ENCODE peak calls at places on chromosomes 7 and 10, in five cellular contexts. D, K, F, E and H are unnamed samples.
A peak's percentile ranks its signal among the peaks of the same experiment; 100 is the strongest.

GRCh38 chr7:10940748-10941358 is 32.8 kb upstream of the PHF14 start:
- DNase-seq in D (no peak), K (no peak), F (no peak), E (peak; percentile 14), H (peak; percentile 15)

GRCh38 chr7:142383826-142384507 is 126.1 kb upstream of the PRSS58 start:
- DNase-seq in D (no peak), K (no peak), F (no peak), E (no peak), H (no peak)

GRCh38 chr7:82481499-82482097 is 38.0 kb upstream of the CACNA2D1 start:
- DNase-seq in D (no peak), K (peak; percentile 31), F (peak; percentile 12), E (no peak), H (no peak)

GRCh38 chr10:58830748-58831147 is 318.1 kb downstream of the BICC1 start:
- DNase-seq in D (no peak), K (no peak), F (no peak), E (no peak), H (no peak)

GRCh38 chr10:78350286-78350685 is 316.6 kb downstream of the RPS24 start:
- DNase-seq in D (peak; percentile 6), K (no peak), F (no peak), E (no peak), H (no peak)

GRCh38 chr7:141974831-141975230 is 1.3 kb upstream of the TAS2R38 start:
- DNase-seq in D (no peak), K (peak; percentile 63), F (peak; percentile 28), E (peak; percentile 34), H (peak; percentile 3)

GRCh38 chr7:100719523-100720319 is 547 bp upstream of the EPO start:
- DNase-seq in D (no peak), K (peak; percentile 64), F (no peak), E (peak; percentile 40), H (no peak)

GRCh38 chr7:45985902-45986301 is 64.8 kb upstream of the IGFBP3 start:
- DNase-seq in D (no peak), K (peak; percentile 52), F (no peak), E (no peak), H (no peak)

GRCh38 chr10:66215005-66215404 is 710.8 kb upstream of the LRRTM3 start:
- DNase-seq in D (no peak), K (peak; percentile 11), F (no peak), E (no peak), H (no peak)

GRCh38 chr7:46630031-46630430 is 709.0 kb upstream of the IGFBP3 start:
- DNase-seq in D (no peak), K (no peak), F (no peak), E (no peak), H (no peak)

GRCh38 chr7:55965805-55966421 is 1.5 kb downstream of the NIPSNAP2 start:
- DNase-seq in D (no peak), K (no peak), F (no peak), E (no peak), H (no peak)

GRCh38 chr10:127450644-127451043 is 98.5 kb upstream of the NPS start:
- DNase-seq in D (peak; percentile 72), K (no peak), F (no peak), E (no peak), H (no peak)

GRCh38 chr10:3398825-3399646 is 226.5 kb upstream of the PITRM1 start:
- DNase-seq in D (peak; percentile 48), K (no peak), F (no peak), E (no peak), H (no peak)

GRCh38 chr10:74586088-74586585 is 240.3 kb upstream of the KAT6B start:
- DNase-seq in D (no peak), K (peak; percentile 13), F (no peak), E (no peak), H (peak; percentile 27)

GRCh38 chr7:141231018-141231792 is 157.3 kb downstream of the TMEM178B start:
- DNase-seq in D (no peak), K (peak; percentile 50), F (peak; percentile 21), E (no peak), H (no peak)

GRCh38 chr10:89503151-89503550 is 32.2 kb downstream of the SLC16A12 start:
- DNase-seq in D (no peak), K (no peak), F (no peak), E (no peak), H (no peak)
- H3K27ac ChIP-seq in D (no peak overlapping the region), K (no peak overlapping the region), F (no peak overlapping the region), E (no peak overlapping the region), H (no peak overlapping the region)

GRCh38 chr10:6136215-6137201 is 47.7 kb downstream of the RBM17 start:
- DNase-seq in D (no peak), K (no peak), F (no peak), E (no peak), H (no peak)
- TF ChIP-seq CTCF in D (no peak), K (no peak), F (no peak), E (no peak), H (no peak)

DNA sequence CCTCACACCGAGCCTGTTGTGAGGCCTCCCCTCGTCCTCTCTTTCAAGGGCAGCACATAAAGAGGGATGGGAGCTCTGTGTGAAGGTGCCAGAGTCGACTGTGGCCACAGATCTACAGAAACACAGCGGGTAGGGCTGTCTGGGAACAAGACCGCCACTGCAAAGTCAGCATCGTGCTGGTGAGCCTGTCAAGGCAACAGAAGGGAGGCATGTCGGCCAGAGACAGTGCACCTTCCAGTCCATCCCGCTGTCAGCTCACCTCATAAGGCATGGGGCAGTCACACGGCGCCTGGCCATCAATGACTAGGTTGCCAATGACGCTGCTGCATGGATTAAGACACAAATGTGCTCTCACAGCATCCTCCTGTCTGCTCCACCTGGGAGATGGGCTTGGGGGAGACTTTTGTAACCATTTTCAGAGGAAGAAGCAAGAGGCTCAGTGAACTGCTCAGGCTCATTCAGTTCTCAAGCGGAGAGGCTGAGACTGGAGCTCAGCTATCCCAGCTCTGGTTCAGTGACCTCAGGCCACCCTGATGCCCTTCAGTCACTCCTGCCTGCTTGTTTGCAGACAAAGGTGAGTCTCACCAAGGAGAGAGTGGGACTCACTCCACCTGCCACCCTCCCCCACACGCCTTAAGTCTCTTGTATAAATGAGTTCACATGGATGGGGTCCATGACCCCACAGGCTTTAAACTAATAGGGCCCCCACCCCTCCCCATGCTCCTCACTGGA is 125.5 kb downstream of the SORBS1 start:
- DNase-seq in D (no peak), K (no peak), F (no peak), E (no peak), H (no peak)
- H3K27ac ChIP-seq in D (peak overlapping the region; percentile 42), K (no peak overlapping the region), F (no peak overlapping the region), E (peak overlapping the region; percentile 87), H (no peak overlapping the region)

GRCh38 chr7:128701062-128701785 is 29.1 kb downstream of the GARIN1A start:
- DNase-seq in D (no peak), K (no peak), F (peak; percentile 62), E (no peak), H (no peak)

GRCh38 chr7:128699895-128700294 is 27.8 kb downstream of the GARIN1A start:
- DNase-seq in D (no peak), K (no peak), F (no peak), E (no peak), H (no peak)

GRCh38 chr7:128694742-128695141 is 22.6 kb downstream of the GARIN1A start:
- DNase-seq in D (no peak), K (no peak), F (no peak), E (no peak), H (no peak)

GRCh38 chr7:128699196-128699712 is 27.2 kb downstream of the GARIN1A start:
- DNase-seq in D (no peak), K (no peak), F (no peak), E (no peak), H (no peak)

GRCh38 chr7:128697301-128697905 is 25.3 kb downstream of the GARIN1A start:
- DNase-seq in D (no peak), K (peak; percentile 87), F (no peak), E (peak; percentile 38), H (peak; percentile 20)
- TF ChIP-seq CTCF in D (peak; percentile 12), K (peak; percentile 22), F (no peak), E (no peak), H (no peak)

DNA sequence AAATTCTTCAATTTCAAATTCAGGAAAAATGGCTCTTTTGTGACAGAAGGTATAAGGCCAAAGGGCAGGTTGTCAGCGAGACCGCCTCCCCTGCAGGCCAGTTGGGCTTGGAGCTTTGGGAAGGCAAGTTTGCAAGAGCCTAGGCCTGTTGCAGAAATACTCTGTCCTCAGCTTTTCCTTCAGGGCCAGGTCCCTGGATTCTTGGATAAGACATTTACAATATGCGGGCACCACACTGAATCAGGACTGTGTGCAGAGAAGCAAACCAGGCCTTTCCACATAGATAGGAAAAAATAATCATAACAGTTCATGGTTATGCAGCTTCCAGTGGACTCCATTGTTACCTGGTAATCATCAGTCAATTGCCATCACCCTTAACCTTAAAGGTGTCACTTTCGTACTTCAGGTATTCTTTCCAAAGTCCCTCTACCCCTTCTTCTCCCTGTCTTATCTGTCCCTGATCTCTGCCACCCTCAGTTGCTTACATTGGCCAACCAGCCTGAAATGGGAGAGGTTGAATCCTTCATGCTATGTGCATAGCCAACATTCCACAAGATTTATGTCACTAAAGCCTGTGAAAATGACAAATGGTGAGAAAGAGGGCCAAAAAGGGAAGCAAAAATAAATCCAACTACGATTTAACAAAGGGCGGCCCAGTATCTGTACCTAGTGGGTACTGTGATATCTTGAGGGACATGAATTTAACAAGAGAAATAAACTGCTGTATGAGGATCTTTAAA is 304.5 kb upstream of the NFE2L3 start:
- DNase-seq in D (no peak), K (peak; percentile 33), F (no peak), E (no peak), H (no peak)
- H3K27ac ChIP-seq in D (peak overlapping the region; percentile 37), K (peak overlapping the region; percentile 60), F (no peak overlapping the region), E (peak overlapping the region; percentile 87), H (no peak overlapping the region)